ENCODE peak calls at places on chromosomes 6 and 20, in eight cellular contexts. C is Right ventricle myocardium superior; E is SK-N-DZ; F is activated CD4-positive, alpha-beta T cell treated with anti-CD3 and anti-CD28 coated beads, Interleukin-2, amount 50 U/mL, for 1 hour; X is uterus; Q is NCI-H1092; B is activated T-cell treated with anti-CD3 and anti-CD28 coated beads for 1 hour; D is hypothalamus. W is an unnamed sample.

GRCh38 chr6:32177182-32177787 is 920 bp upstream of the RNF5 start:
- DNase-seq in D (peak; percentile 52), C (no peak), E (peak; percentile 84), Q (peak; percentile 44), X (peak; percentile 56), B (no peak), F (no peak), W (no peak)

GRCh38 chr6:134816780-134817179 is 133.1 kb downstream of the ALDH8A1 start:
- DNase-seq in C (no peak), Q (no peak), E (no peak), F (no peak), D (no peak), X (no peak), B (no peak), W (no peak)

GRCh38 chr20:23193985-23194384 is 107.9 kb upstream of the CD93 start:
- DNase-seq in X (no peak), Q (no peak), E (no peak), F (no peak), D (no peak), B (no peak), C (no peak), W (no peak)

GRCh38 chr20:41359541-41360011 is 7.0 kb downstream of the EMILIN3 start:
- DNase-seq in Q (no peak), B (no peak), D (no peak), C (peak; percentile 74), X (no peak), E (no peak), F (no peak), W (no peak)

GRCh38 chr6:87682310-87682709 is 19.7 kb downstream of the AKIRIN2 start:
- DNase-seq in E (no peak), B (no peak), D (no peak), C (no peak), Q (no peak), F (no peak), X (no peak), W (no peak)

GRCh38 chr20:17872434-17872833 is 96.2 kb downstream of the SNX5 start:
- DNase-seq in C (no peak), E (no peak), B (no peak), X (no peak), F (no peak), D (no peak), Q (no peak), W (no peak)

GRCh38 chr6:69756907-69757306 is 39.9 kb downstream of the LMBRD1 start:
- DNase-seq in Q (no peak), E (no peak), X (no peak), F (no peak), D (no peak), C (no peak), B (no peak), W (no peak)

GRCh38 chr20:37890643-37891042 is 12.3 kb upstream of the VSTM2L start:
- DNase-seq in B (no peak), E (no peak), Q (peak; percentile 51), D (no peak), X (no peak), C (no peak), F (no peak), W (no peak)

GRCh38 chr6:39803872-39804271 is 11.7 kb downstream of the DAAM2 start:
- DNase-seq in B (no peak), E (no peak), F (no peak), C (no peak), Q (no peak), D (no peak), X (no peak), W (no peak)

GRCh38 chr6:166106076-166106686 is 61.5 kb downstream of the TBXT start:
- DNase-seq in B (peak; percentile 56), F (peak; percentile 69), X (peak; percentile 74), Q (peak; percentile 64), E (peak; percentile 43), D (peak; percentile 50), C (peak; percentile 82), W (peak; percentile 20)

GRCh38 chr6:18192026-18192425 is 36.8 kb downstream of the KDM1B start:
- DNase-seq in B (no peak), X (no peak), E (no peak), D (no peak), F (no peak), C (no peak), Q (no peak), W (no peak)

W was measured in stimulated activated naive B cell treated with anti-CD40 and anti-IgM and Interleukin-4, amounts not matched to agents 10 μg/mL and 1 μg/mL and 100 μg/mL, for 72 hours.